ENCODE peak calls at places on chromosomes 13 and 19, in six cellular contexts. Q is IMR-90, S is mesendoderm, T is trophoblast cell, F is mesenchymal stem cell, W is H1. N is an unnamed sample.
A peak's percentile ranks its signal among the peaks of the same experiment; 100 is the strongest.

GRCh38 chr19:56348289-56348877 is 33.7 kb upstream of the ZSCAN5A start:
- DNase-seq in Q (no peak), S (peak; percentile 50), T (peak; percentile 33), F (peak; percentile 7), W (no peak), N (no peak)

GRCh38 chr19:45428385-45429231 is 4.9 kb upstream of the ERCC1 start:
- DNase-seq in Q (peak; percentile 59), S (peak; percentile 63), T (peak; percentile 61), F (peak; percentile 90), W (no peak), N (no peak)

GRCh38 chr19:1400281-1401137 is 833 bp downstream of the GAMT start:
- DNase-seq in Q (no peak), S (no peak), T (peak; percentile 24), F (peak; percentile 46), W (no peak), N (no peak)

GRCh38 chr19:40908981-40909380 is 26.9 kb upstream of the CYP2A7 start:
- DNase-seq in Q (no peak), S (no peak), T (no peak), F (no peak), W (no peak), N (no peak)

GRCh38 chr13:51666839-51667238 is 82.6 kb downstream of the WDFY2 start:
- DNase-seq in Q (no peak), S (no peak), T (no peak), F (no peak), W (no peak), N (no peak)

GRCh38 chr13:42075517-42075916 is 27.1 kb downstream of the DGKH start:
- DNase-seq in Q (no peak), S (no peak), T (no peak), F (no peak), W (no peak), N (no peak)

GRCh38 chr13:103866041-103866440 is 799.8 kb upstream of the SLC10A2 start:
- DNase-seq in Q (no peak), S (peak; percentile 3), T (no peak), F (no peak), W (no peak), N (peak; percentile 32)

GRCh38 chr13:99657848-99658265 is 156.6 kb downstream of the TM9SF2 start:
- DNase-seq in Q (no peak), S (peak; percentile 74), T (no peak), F (peak; percentile 29), W (no peak), N (no peak)

GRCh38 chr19:33186431-33186830 is 7.7 kb upstream of the LRP3 start:
- DNase-seq in Q (no peak), S (no peak), T (no peak), F (no peak), W (no peak), N (no peak)

GRCh38 chr13:99357149-99357596 is 50.0 kb upstream of the GPR183 start:
- DNase-seq in Q (peak; percentile 91), S (no peak), T (peak; percentile 74), F (peak; percentile 92), W (no peak), N (no peak)

GRCh38 chr13:112170823-112171569 is 104.0 kb downstream of the SOX1 start:
- DNase-seq in Q (no peak), S (no peak), T (no peak), F (no peak), W (no peak), N (no peak)

GRCh38 chr19:48355555-48355954 is 8.2 kb downstream of the TMEM143 start:
- DNase-seq in Q (no peak), S (peak; percentile 51), T (no peak), F (no peak), W (no peak), N (no peak)

DNA sequence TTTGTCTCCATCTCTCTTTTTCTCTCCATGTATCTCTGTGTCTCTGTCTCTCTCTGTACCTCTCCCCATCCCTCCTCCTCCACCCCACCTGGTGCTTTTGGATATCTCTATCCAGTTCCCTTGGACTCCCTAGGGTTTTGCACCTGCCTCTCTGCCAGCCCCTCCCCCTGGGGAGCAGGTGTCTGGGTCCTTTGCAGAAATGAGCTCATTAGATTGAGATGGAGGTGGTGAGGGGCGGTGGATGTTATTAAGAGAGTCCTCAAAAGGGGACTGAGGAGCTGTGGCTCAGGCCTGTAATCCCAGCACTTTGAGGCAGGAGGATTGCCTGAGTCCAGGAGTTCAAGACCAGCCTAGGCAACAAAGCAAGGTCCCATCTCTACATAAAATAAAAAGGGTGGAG is 2.1 kb downstream of the KCNN4 start:
- DNase-seq in Q (no peak), S (no peak), T (no peak), F (no peak), W (no peak), N (no peak)
- H3K4me3 ChIP-seq in Q (no peak overlapping the region), S (no peak overlapping the region), T (no peak overlapping the region), F (no peak overlapping the region), W (no peak overlapping the region), N (no peak overlapping the region)

GRCh38 chr19:47109541-47110375 is 3.8 kb downstream of the ZC3H4 start:
- DNase-seq in Q (peak; percentile 49), S (peak; percentile 60), T (no peak), F (peak; percentile 65), W (no peak), N (no peak)
- H2AK5ac ChIP-seq in Q (peak overlapping the region; percentile 69), S (peak overlapping the region; percentile 64), T (no peak overlapping the region), F (peak overlapping the region; percentile 84), W (peak overlapping the region; percentile 54), N (no peak overlapping the region)

GRCh38 chr13:23848019-23848418 is 41.2 kb downstream of the MIPEP start:
- DNase-seq in Q (no peak), S (no peak), T (no peak), F (no peak), W (no peak), N (no peak)

GRCh38 chr13:23844132-23844531 is 45.1 kb downstream of the MIPEP start:
- DNase-seq in Q (no peak), S (no peak), T (no peak), F (no peak), W (no peak), N (no peak)

GRCh38 chr13:23842406-23842805 is 46.8 kb downstream of the MIPEP start:
- DNase-seq in Q (no peak), S (no peak), T (no peak), F (no peak), W (no peak), N (no peak)

GRCh38 chr13:23847545-23847944 is 41.7 kb downstream of the MIPEP start:
- DNase-seq in Q (no peak), S (peak; percentile 71), T (no peak), F (no peak), W (no peak), N (no peak)

DNA sequence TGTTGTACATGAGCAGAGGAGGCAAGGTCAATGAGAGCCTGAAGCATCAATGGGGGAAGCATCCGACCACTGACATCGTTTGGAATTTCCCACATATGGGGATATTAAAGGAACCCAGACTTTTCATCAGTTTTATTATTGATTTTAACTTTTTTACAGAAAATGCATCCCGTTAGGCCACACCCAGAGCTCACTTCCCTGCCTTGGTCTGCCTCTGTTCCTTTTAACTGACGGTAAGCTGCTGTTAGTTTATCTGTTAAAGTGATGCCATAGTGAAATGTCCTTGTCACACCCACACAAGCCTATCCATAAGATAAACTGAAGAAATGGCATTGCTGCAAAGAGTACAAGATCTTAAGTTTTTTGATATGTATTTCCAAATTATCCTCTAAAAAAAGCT is 43.9 kb downstream of the MIPEP start:
- DNase-seq in Q (no peak), S (no peak), T (no peak), F (no peak), W (no peak), N (no peak)
- H4K8ac ChIP-seq in Q (no peak overlapping the region), S (no peak overlapping the region), T (no peak overlapping the region), F (no peak overlapping the region), W (no peak overlapping the region), N (no peak overlapping the region)

GRCh38 chr19:38545596-38545995 is 72.2 kb downstream of the MAP4K1 start:
- DNase-seq in Q (no peak), S (no peak), T (no peak), F (no peak), W (no peak), N (no peak)

GRCh38 chr19:38544569-38545315 is 73.0 kb downstream of the MAP4K1 start:
- DNase-seq in Q (peak; percentile 5), S (peak; percentile 83), T (peak; percentile 24), F (peak; percentile 9), W (no peak), N (no peak)

GRCh38 chr19:38543286-38543806 is 74.4 kb downstream of the MAP4K1 start:
- DNase-seq in Q (no peak), S (no peak), T (no peak), F (no peak), W (no peak), N (no peak)

GRCh38 chr19:38542040-38542439 is 75.7 kb downstream of the MAP4K1 start:
- DNase-seq in Q (no peak), S (no peak), T (no peak), F (no peak), W (no peak), N (no peak)

GRCh38 chr19:38543807-38544568 is 73.8 kb downstream of the MAP4K1 start:
- DNase-seq in Q (peak; percentile 86), S (peak; percentile 76), T (peak; percentile 95), F (peak; percentile 88), W (no peak), N (no peak)
- H3K4me3 ChIP-seq in Q (peak overlapping the region; percentile 31), S (no peak overlapping the region), T (no peak overlapping the region), F (peak overlapping the region; percentile 65), W (no peak overlapping the region), N (no peak overlapping the region)

GRCh38 chr19:18322759-18323460 is at the start of gene LSM4:
- DNase-seq in Q (peak; percentile 95), S (peak; percentile 99), T (peak; percentile 100), F (peak; percentile 97), W (peak; percentile 95), N (peak; percentile 98)
- H2AK5ac ChIP-seq in Q (peak within 1 kb of the TSS; percentile 86), S (peak within 1 kb of the TSS; percentile 31), T (peak within 1 kb of the TSS; percentile 86), F (peak within 1 kb of the TSS; percentile 94), W (no peak within 1 kb of the TSS), N (peak within 1 kb of the TSS; percentile 68)

DNA sequence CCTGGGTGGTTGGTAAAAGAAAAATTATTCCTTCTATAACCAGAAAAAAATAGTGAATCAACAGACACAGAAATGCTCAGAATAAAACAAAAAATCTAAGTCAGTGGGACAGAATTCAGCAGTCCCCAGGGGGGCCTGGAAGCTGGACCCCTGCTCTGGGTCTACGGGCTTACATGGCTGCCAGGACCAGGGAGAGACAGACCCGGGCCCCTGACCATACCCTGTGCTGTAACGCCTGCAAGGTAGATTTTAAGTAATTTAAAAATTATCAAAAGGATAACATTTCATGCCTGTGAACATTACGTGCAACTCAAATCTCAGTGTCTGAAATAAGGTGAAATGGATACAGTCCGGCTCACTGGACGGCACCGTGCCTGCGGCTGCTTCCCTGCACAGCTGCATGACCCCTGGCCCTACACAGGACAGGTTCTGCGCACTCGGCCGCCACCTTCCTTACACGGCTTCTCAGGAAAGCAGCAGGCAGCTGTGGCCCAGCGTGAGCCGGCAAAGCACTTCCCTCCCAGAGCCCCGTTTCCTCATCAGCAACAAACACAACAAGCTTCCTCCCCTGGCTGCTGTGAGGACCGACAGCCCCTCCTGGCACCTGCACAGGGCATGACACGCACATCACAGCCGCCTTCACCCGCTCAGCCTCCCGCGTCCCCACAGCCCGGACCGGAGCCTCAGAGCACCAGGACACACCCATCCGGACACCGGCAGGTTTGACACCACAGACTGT is 22.2 kb downstream of the RASA3 start:
- DNase-seq in Q (no peak), S (peak; percentile 77), T (no peak), F (peak; percentile 61), W (no peak), N (no peak)
- H4K8ac ChIP-seq in Q (no peak overlapping the region), S (no peak overlapping the region), T (no peak overlapping the region), F (peak overlapping the region; percentile 97), W (no peak overlapping the region), N (no peak overlapping the region)

N was measured in neuronal stem cell.